ENCODE peak calls at places on chromosome 7, in nine cellular contexts. T, P, L, J, R, N, B, C and G are unnamed samples.

GRCh38 chr7:31102973-31103850 is 51.1 kb downstream of the ADCYAP1R1 start:
- DNase-seq in T (no peak), P (no peak), L (no peak), J (no peak), R (no peak), N (no peak), B (no peak), C (no peak), G (no peak)

GRCh38 chr7:117479480-117480224 is at the start of gene CFTR:
- DNase-seq in T (peak; percentile 42), P (no peak), L (peak; percentile 83), J (no peak), R (peak; percentile 2), N (peak; percentile 22), B (no peak), C (peak; percentile 16), G (peak; percentile 31)

GRCh38 chr7:41754046-41754445 is 51.2 kb upstream of the INHBA start:
- DNase-seq in T (no peak), P (no peak), L (no peak), J (peak; percentile 15), R (no peak), N (no peak), B (no peak), C (no peak), G (no peak)

GRCh38 chr7:118153551-118154177 is 30.3 kb upstream of the LSM8 start:
- DNase-seq in T (peak; percentile 54), P (no peak), L (no peak), J (no peak), R (no peak), N (no peak), B (peak; percentile 83), C (no peak), G (no peak)

GRCh38 chr7:154698726-154699291 is 304.1 kb downstream of the PAXIP1 start:
- DNase-seq in T (peak; percentile 65), P (no peak), L (no peak), J (no peak), R (peak; percentile 24), N (no peak), B (peak; percentile 74), C (no peak), G (no peak)

GRCh38 chr7:80218723-80219122 is 84.1 kb downstream of the GNAI1 start:
- DNase-seq in T (no peak), P (no peak), L (no peak), J (peak; percentile 87), R (peak; percentile 40), N (no peak), B (no peak), C (no peak), G (no peak)

GRCh38 chr7:82085116-82085515 is 315.3 kb upstream of the HGF start:
- DNase-seq in T (no peak), P (no peak), L (no peak), J (no peak), R (no peak), N (no peak), B (no peak), C (no peak), G (no peak)

GRCh38 chr7:36370046-36370445 is 19.6 kb upstream of the ANLN start:
- DNase-seq in T (no peak), P (no peak), L (no peak), J (no peak), R (no peak), N (no peak), B (no peak), C (no peak), G (no peak)

GRCh38 chr7:80466638-80467037 is 45.2 kb downstream of the GNAT3 start:
- DNase-seq in T (no peak), P (no peak), L (no peak), J (no peak), R (no peak), N (no peak), B (no peak), C (no peak), G (no peak)

GRCh38 chr7:100720645-100721504 is 607 bp downstream of the EPO start:
- DNase-seq in T (peak; percentile 52), P (no peak), L (peak; percentile 65), J (no peak), R (no peak), N (peak; percentile 76), B (no peak), C (no peak), G (no peak)

GRCh38 chr7:38863609-38864291 is 45.2 kb downstream of the VPS41 start:
- DNase-seq in T (no peak), P (no peak), L (peak; percentile 84), J (no peak), R (no peak), N (peak; percentile 74), B (no peak), C (no peak), G (no peak)

GRCh38 chr7:16905300-16906044 is 23.7 kb upstream of the AGR3 start:
- DNase-seq in T (peak; percentile 28), P (no peak), L (no peak), J (peak; percentile 53), R (no peak), N (no peak), B (no peak), C (no peak), G (no peak)

GRCh38 chr7:81150951-81151361 is 232.1 kb upstream of the SEMA3C start:
- DNase-seq in T (peak; percentile 35), P (no peak), L (no peak), J (peak; percentile 23), R (no peak), N (no peak), B (no peak), C (no peak), G (no peak)

GRCh38 chr7:31687024-31687423 is at the start of gene PPP1R17:
- DNase-seq in T (peak; percentile 75), P (no peak), L (no peak), J (no peak), R (no peak), N (no peak), B (no peak), C (no peak), G (no peak)

GRCh38 chr7:108066486-108066885 is 63.5 kb upstream of the LAMB1 start:
- DNase-seq in T (no peak), P (no peak), L (no peak), J (no peak), R (no peak), N (no peak), B (no peak), C (no peak), G (no peak)

DNA sequence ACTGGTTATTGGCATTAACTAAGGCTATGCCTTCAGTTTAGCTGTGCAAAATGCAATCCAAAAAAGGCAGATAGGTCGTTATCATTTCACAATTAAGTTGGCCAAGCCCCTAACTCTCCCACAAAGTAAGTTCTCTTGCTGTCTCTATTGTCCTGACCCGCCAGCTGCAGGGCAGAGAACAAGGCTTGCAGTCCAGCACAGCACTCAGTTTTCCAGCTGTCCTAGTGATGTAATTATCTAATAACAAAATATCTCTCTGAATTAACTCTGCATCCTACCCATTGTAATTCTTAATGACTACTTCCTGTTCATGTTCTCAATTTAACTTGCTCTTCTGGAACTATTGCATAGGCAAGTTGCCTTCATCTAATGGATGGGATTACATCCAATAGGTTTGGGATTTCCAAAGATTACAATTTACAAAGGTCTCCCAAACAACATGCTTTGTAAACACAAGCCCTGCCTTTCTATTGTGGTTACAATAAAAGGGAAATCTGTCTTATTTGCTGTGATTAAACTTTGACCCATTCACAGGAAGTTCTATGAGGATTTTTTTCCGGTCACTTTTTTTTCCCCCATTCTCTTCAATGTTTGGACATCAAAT is 55.2 kb downstream of the CDK6 start:
- DNase-seq in T (peak; percentile 53), P (no peak), L (no peak), J (no peak), R (no peak), N (peak; percentile 24), B (no peak), C (peak; percentile 30), G (peak; percentile 50)
- H3K4me1 ChIP-seq in T (peaks cover 22% of the 10 kb centered on the region), P (no peaks in the 10 kb centered on the region), L (no peaks in the 10 kb centered on the region), J (peaks cover 15% of the 10 kb centered on the region), R (peaks cover 67% of the 10 kb centered on the region), N (peaks cover 25% of the 10 kb centered on the region), B (peaks cover 4% of the 10 kb centered on the region), C (no peaks in the 10 kb centered on the region), G (peaks cover 3% of the 10 kb centered on the region)

GRCh38 chr7:2845193-2845592 is 1.1 kb upstream of the GNA12 start:
- DNase-seq in T (no peak), P (no peak), L (no peak), J (no peak), R (no peak), N (no peak), B (no peak), C (no peak), G (no peak)

GRCh38 chr7:2843711-2844152 is 376 bp downstream of the GNA12 start:
- DNase-seq in T (no peak), P (no peak), L (peak; percentile 84), J (peak; percentile 10), R (no peak), N (peak; percentile 53), B (no peak), C (peak; percentile 48), G (peak; percentile 44)

GRCh38 chr7:2844153-2845077 is at the start of gene GNA12:
- DNase-seq in T (peak; percentile 99), P (peak; percentile 95), L (peak; percentile 99), J (peak; percentile 92), R (peak; percentile 99), N (peak; percentile 98), B (peak; percentile 98), C (peak; percentile 99), G (peak; percentile 99)

GRCh38 chr7:2841907-2842306 is 2.2 kb downstream of the GNA12 start:
- DNase-seq in T (no peak), P (no peak), L (no peak), J (no peak), R (no peak), N (no peak), B (no peak), C (no peak), G (no peak)

DNA sequence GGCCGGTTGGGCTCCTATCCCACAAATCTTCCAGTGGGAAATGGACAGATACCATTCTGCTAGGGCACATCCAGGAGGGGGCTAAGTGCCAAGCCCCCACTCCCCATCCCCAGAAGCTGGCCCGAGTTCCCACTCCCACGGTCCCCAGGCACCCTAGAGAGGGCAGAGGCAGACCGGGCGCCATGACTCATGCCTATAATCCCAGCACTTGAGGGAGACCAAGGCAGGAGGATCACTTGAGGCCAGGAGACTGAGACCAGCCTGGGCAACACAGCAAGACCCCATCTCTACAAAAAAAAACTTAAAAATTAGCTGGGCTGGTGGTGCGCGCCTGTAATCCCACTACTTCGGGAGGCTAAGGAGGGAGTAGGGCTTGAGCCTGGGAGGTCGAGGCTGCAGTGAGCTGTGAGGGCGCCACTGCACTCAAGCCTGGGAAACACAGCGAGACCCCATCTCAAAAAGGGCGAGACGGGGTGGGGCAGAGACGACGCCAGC is 870 bp downstream of the GNA12 start:
- DNase-seq in T (no peak), P (no peak), L (no peak), J (no peak), R (no peak), N (no peak), B (no peak), C (no peak), G (peak; percentile 53)
- H3K4me3 ChIP-seq in T (peak overlapping the region; percentile 83), P (peak overlapping the region; percentile 45), L (peak overlapping the region; percentile 75), J (peak overlapping the region; percentile 67), R (peak overlapping the region; percentile 75), N (peak overlapping the region; percentile 59), B (peak overlapping the region; percentile 51), C (peak overlapping the region; percentile 67), G (peak overlapping the region; percentile 60)

GRCh38 chr7:4711093-4711492 is 29.0 kb downstream of the FOXK1 start:
- DNase-seq in T (no peak), P (no peak), L (peak; percentile 26), J (no peak), R (no peak), N (no peak), B (no peak), C (no peak), G (no peak)
- H3K4me1 ChIP-seq in T (peaks cover 32% of the 10 kb centered on the region), P (no peaks in the 10 kb centered on the region), L (no peaks in the 10 kb centered on the region), J (peaks cover 49% of the 10 kb centered on the region), R (peaks cover 61% of the 10 kb centered on the region), N (peaks cover 30% of the 10 kb centered on the region), B (peaks cover 33% of the 10 kb centered on the region), C (no peaks in the 10 kb centered on the region), G (peaks cover 6% of the 10 kb centered on the region)

GRCh38 chr7:156386097-156386496 is 254.5 kb upstream of the RNF32 start:
- DNase-seq in T (peak; percentile 78), P (no peak), L (no peak), J (no peak), R (no peak), N (no peak), B (no peak), C (no peak), G (no peak)
- H3K4me3 ChIP-seq in T (no peak overlapping the region), P (no peak overlapping the region), L (no peak overlapping the region), J (no peak overlapping the region), R (no peak overlapping the region), N (no peak overlapping the region), B (no peak overlapping the region), C (no peak overlapping the region), G (no peak overlapping the region)